ENCODE peak calls at places on chromosomes 13 and 19, in six cellular contexts. V is Peyer's patch, W is HL-60, H is A549, Q is ascending aorta, N is uterus. O is an unnamed sample.
A peak's percentile ranks its signal among the peaks of the same experiment; 100 is the strongest.

GRCh38 chr13:67119481-67119883 is 110.7 kb downstream of the PCDH9 start:
- DNase-seq in V (no peak), W (no peak), H (peak; percentile 25), Q (no peak), N (no peak), O (no peak)

GRCh38 chr13:73090116-73090811 is 31.5 kb downstream of the KLF5 start:
- DNase-seq in V (no peak), W (peak; percentile 12), H (peak; percentile 79), Q (no peak), N (no peak), O (no peak)

GRCh38 chr13:25046274-25046984 is 49.5 kb upstream of the PABPC3 start:
- DNase-seq in V (no peak), W (no peak), H (no peak), Q (no peak), N (no peak), O (no peak)

GRCh38 chr13:48163066-48163465 is 68.2 kb upstream of the MED4 start:
- DNase-seq in V (no peak), W (no peak), H (no peak), Q (no peak), N (no peak), O (no peak)

GRCh38 chr13:31274345-31274870 is 74.6 kb downstream of the B3GLCT start:
- DNase-seq in V (no peak), W (no peak), H (no peak), Q (no peak), N (no peak), O (no peak)

GRCh38 chr13:35496011-35496410 is 19.5 kb upstream of the MAB21L1 start:
- DNase-seq in V (no peak), W (peak; percentile 52), H (no peak), Q (no peak), N (no peak), O (no peak)

GRCh38 chr19:575527-576506 is 3.4 kb downstream of the BSG start:
- DNase-seq in V (no peak), W (no peak), H (no peak), Q (no peak), N (peak; percentile 62), O (peak; percentile 62)

GRCh38 chr19:290539-291521 is at the start of gene PLPP2:
- DNase-seq in V (no peak), W (no peak), H (peak; percentile 40), Q (no peak), N (peak; percentile 57), O (peak; percentile 81)

GRCh38 chr13:78258304-78258703 is 339.7 kb upstream of the EDNRB start:
- DNase-seq in V (no peak), W (no peak), H (no peak), Q (no peak), N (no peak), O (no peak)

GRCh38 chr19:10421240-10421948 is 1.1 kb downstream of the PDE4A start:
- DNase-seq in V (no peak), W (no peak), H (no peak), Q (no peak), N (no peak), O (no peak)

GRCh38 chr13:33543631-33544030 is 258.1 kb upstream of the STARD13 start:
- DNase-seq in V (no peak), W (peak; percentile 22), H (no peak), Q (no peak), N (no peak), O (no peak)

GRCh38 chr19:9309139-9309973 is at the start of gene ZNF699:
- DNase-seq in V (peak; percentile 99), W (peak; percentile 98), H (peak; percentile 64), Q (peak; percentile 99), N (peak; percentile 99), O (peak; percentile 95)

GRCh38 chr13:76886005-76886291 is 257 bp downstream of the KCTD12 start:
- DNase-seq in V (no peak), W (no peak), H (no peak), Q (peak; percentile 69), N (peak; percentile 35), O (no peak)

GRCh38 chr19:12202250-12202649 is 39.4 kb downstream of the ZNF136 start:
- DNase-seq in V (peak; percentile 20), W (no peak), H (no peak), Q (no peak), N (no peak), O (no peak)

GRCh38 chr19:18765224-18765623 is 25.9 kb downstream of the COMP start:
- DNase-seq in V (no peak), W (no peak), H (no peak), Q (no peak), N (no peak), O (no peak)

GRCh38 chr13:112729408-112729807 is 39.6 kb downstream of the ATP11A start:
- DNase-seq in V (no peak), W (no peak), H (no peak), Q (no peak), N (no peak), O (no peak)

GRCh38 chr13:48908381-48909087 is 67.2 kb upstream of the FNDC3A start:
- DNase-seq in V (no peak), W (no peak), H (no peak), Q (no peak), N (no peak), O (no peak)

GRCh38 chr19:13887529-13887928 is 10.6 kb downstream of the NANOS3 start:
- DNase-seq in V (no peak), W (peak; percentile 16), H (no peak), Q (no peak), N (no peak), O (no peak)

GRCh38 chr13:34816543-34816942 is 125.5 kb upstream of the NBEA start:
- DNase-seq in V (no peak), W (no peak), H (no peak), Q (no peak), N (peak; percentile 28), O (no peak)

GRCh38 chr13:67148219-67148583 is 81.9 kb downstream of the PCDH9 start:
- DNase-seq in V (no peak), W (no peak), H (no peak), Q (no peak), N (no peak), O (no peak)

GRCh38 chr19:36115453-36116343 is at the start of gene TBCB:
- DNase-seq in V (peak; percentile 92), W (peak; percentile 9), H (peak; percentile 86), Q (no peak), N (peak; percentile 84), O (no peak)

GRCh38 chr13:113564331-113565023 is 20.1 kb upstream of the TFDP1 start:
- DNase-seq in V (no peak), W (no peak), H (no peak), Q (peak; percentile 45), N (no peak), O (no peak)

DNA sequence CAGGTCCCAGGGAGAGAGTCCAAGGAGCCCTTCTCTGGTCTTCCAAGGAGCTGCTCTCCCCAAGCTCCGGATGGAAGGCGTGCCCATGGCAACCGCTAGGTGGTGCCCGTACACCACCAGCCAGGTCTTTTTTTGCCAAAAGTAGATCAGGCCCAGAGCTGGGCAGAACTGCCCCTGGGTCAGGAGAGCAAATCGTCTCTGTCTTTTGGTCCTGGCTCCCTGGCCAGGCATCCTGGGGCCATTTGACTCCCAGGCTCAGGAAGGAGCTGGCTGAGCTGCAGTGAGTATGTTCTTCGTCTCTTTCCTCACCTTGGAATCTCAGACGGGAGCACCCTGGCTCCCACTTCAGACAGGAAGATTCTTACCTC is 24.6 kb upstream of the BCL3 start:
- DNase-seq in V (peak; percentile 72), W (peak; percentile 82), H (peak; percentile 96), Q (peak; percentile 89), N (peak; percentile 79), O (peak; percentile 60)
- H3K27ac ChIP-seq in V (peak overlapping the region; percentile 86), W (peak overlapping the region; percentile 25), H (peak overlapping the region; percentile 97), Q (no peak overlapping the region), N (no peak overlapping the region), O (no peak overlapping the region)

GRCh38 chr19:2837430-2837829 is 3.8 kb upstream of the ZNF555 start:
- DNase-seq in V (no peak), W (no peak), H (no peak), Q (no peak), N (no peak), O (no peak)
- H3K27ac ChIP-seq in V (no peak overlapping the region), W (no peak overlapping the region), H (no peak overlapping the region), Q (no peak overlapping the region), N (no peak overlapping the region), O (no peak overlapping the region)

GRCh38 chr19:5988520-5989387 is 10.8 kb upstream of the RANBP3 start:
- DNase-seq in V (no peak), W (no peak), H (no peak), Q (no peak), N (no peak), O (no peak)

GRCh38 chr19:5985098-5985783 is 7.3 kb upstream of the RANBP3 start:
- DNase-seq in V (no peak), W (no peak), H (no peak), Q (no peak), N (no peak), O (no peak)

GRCh38 chr19:5990289-5990797 is 12.4 kb upstream of the RANBP3 start:
- DNase-seq in V (no peak), W (no peak), H (peak; percentile 66), Q (no peak), N (no peak), O (no peak)

GRCh38 chr19:5989388-5990074 is 11.6 kb upstream of the RANBP3 start:
- DNase-seq in V (no peak), W (no peak), H (no peak), Q (no peak), N (no peak), O (no peak)

DNA sequence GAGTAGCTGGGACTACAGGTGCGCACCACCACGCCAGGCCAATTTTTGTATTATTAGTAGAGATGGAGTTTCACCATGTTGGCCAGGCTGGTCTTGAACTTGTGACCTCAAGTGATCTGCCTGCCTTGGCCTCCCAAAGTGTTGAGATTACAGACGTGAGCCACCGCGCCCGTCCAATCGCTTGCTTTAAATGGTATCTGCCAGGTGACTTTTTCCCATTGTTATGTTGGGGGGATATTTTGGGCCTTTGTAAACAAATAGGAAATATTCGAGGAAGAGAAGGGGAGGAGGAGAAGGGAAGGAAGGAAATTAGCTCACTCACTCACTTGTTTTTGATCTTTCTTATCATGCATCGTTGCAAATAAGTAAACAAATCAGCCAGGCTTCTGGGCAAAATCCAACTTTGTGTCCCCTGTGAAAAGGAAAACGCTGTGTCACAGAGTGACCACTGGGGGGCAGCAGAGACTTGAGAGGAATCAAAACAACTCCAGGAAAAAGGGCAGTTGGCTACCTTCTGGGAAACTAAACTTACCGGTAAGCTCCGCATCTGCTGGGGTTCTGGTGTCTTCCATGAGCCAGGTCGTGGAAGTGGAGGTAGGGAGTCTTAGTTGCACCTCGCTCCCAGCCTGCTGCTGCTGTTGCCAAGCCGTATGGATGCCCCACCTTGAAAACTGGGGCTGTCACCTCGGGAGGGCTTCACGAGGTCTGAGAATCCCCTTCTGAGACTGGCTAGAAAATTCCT is 9.3 kb upstream of the RANBP3 start:
- DNase-seq in V (peak; percentile 77), W (peak; percentile 71), H (peak; percentile 66), Q (peak; percentile 84), N (peak; percentile 85), O (peak; percentile 59)
- H3K27ac ChIP-seq in V (no peak overlapping the region), W (no peak overlapping the region), H (no peak overlapping the region), Q (no peak overlapping the region), N (no peak overlapping the region), O (no peak overlapping the region)

DNA sequence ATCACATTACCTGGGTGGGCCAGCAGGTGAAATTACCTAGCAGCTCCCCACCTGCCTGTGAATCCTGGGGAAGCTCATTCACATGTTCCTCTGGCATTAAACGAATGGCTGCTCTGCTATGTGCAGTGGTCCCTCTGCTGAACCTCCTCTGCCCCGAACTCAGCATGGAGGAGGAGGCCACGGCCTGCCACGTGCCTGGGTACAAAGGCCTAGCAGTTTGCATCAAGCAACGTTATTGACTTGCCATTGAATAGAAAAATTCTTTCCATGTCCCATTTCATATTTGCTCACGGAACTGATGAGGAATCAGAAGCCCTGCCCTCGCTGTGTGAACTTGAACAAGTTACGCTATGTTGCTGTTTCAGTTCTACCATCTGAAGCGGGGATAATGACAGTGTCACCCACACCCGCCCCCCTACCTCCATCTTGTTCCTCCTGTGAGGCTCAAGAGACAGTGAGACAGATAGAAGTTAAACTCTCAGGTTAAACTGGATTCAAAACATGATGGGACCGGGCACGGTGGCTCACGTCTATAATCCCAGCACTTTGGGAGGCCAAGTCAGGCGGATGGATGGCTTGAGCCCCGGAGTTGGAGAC is 25.3 kb downstream of the SLC7A1 start:
- DNase-seq in V (no peak), W (no peak), H (no peak), Q (no peak), N (no peak), O (no peak)
- H3K27ac ChIP-seq in V (no peak overlapping the region), W (no peak overlapping the region), H (no peak overlapping the region), Q (no peak overlapping the region), N (no peak overlapping the region), O (no peak overlapping the region)

O was measured in substantia nigra.